ENCODE peak calls at places on chromosomes 12 and 14, in nine cellular contexts. J is spleen, F is thoracic aorta, C is brain microvascular endothelial cell, U is NT2/D1, W is IMR-90, Q is tibial nerve, S is small intestine, H is bronchial epithelial cell. M is an unnamed sample.

GRCh38 chr12:103779410-103780092 is 61.5 kb downstream of the NT5DC3 start:
- DNase-seq in J (no peak), F (no peak), C (peak; percentile 37), U (peak; percentile 40), W (peak; percentile 8), Q (no peak), S (no peak), H (no peak), M (peak; percentile 60)

GRCh38 chr12:124510301-124510970 is 57.0 kb downstream of the NCOR2 start:
- DNase-seq in J (no peak), F (no peak), C (no peak), U (no peak), W (no peak), Q (no peak), S (no peak), H (no peak), M (no peak)

GRCh38 chr14:88044129-88044727 is 39.3 kb downstream of the GPR65 start:
- DNase-seq in J (no peak), F (no peak), C (no peak), U (no peak), W (no peak), Q (no peak), S (peak; percentile 92), H (peak; percentile 78), M (no peak)

GRCh38 chr12:15883536-15883935 is 1.3 kb downstream of the STRAP start:
- DNase-seq in J (no peak), F (no peak), C (no peak), U (no peak), W (peak; percentile 20), Q (no peak), S (no peak), H (peak; percentile 8), M (peak; percentile 29)

GRCh38 chr12:11580125-11580751 is 69.2 kb upstream of the ETV6 start:
- DNase-seq in J (no peak), F (no peak), C (peak; percentile 39), U (no peak), W (peak; percentile 82), Q (peak; percentile 49), S (no peak), H (peak; percentile 99), M (peak; percentile 74)

GRCh38 chr12:1473418-1473817 is 121.0 kb downstream of the FBXL14 start:
- DNase-seq in J (peak; percentile 81), F (no peak), C (no peak), U (no peak), W (no peak), Q (no peak), S (peak; percentile 5), H (peak; percentile 67), M (peak; percentile 19)

GRCh38 chr14:101560534-101561113 is 671 bp upstream of the DIO3 start:
- DNase-seq in J (no peak), F (no peak), C (no peak), U (no peak), W (no peak), Q (no peak), S (no peak), H (no peak), M (no peak)

GRCh38 chr12:9808531-9808930 is 18.8 kb upstream of the KLRF1 start:
- DNase-seq in J (no peak), F (no peak), C (no peak), U (no peak), W (no peak), Q (no peak), S (no peak), H (peak; percentile 64), M (no peak)

GRCh38 chr12:113482334-113482733 is 10.7 kb upstream of the LHX5 start:
- DNase-seq in J (no peak), F (no peak), C (no peak), U (no peak), W (no peak), Q (no peak), S (no peak), H (no peak), M (no peak)

GRCh38 chr14:58822856-58823255 is 185.1 kb downstream of the DACT1 start:
- DNase-seq in J (no peak), F (no peak), C (no peak), U (no peak), W (no peak), Q (no peak), S (no peak), H (no peak), M (no peak)

GRCh38 chr14:68619805-68620574 is 172.9 kb downstream of the ZFP36L1 start:
- DNase-seq in J (no peak), F (no peak), C (peak; percentile 88), U (no peak), W (peak; percentile 73), Q (peak; percentile 3), S (no peak), H (no peak), M (peak; percentile 44)

GRCh38 chr14:91118511-91119068 is 4.7 kb downstream of the DGLUCY start:
- DNase-seq in J (no peak), F (no peak), C (no peak), U (no peak), W (no peak), Q (no peak), S (no peak), H (no peak), M (no peak)

GRCh38 chr14:50231475-50232275 is at the start of gene SOS2:
- DNase-seq in J (peak; percentile 98), F (peak; percentile 56), C (peak; percentile 71), U (peak; percentile 71), W (peak; percentile 71), Q (peak; percentile 71), S (peak; percentile 89), H (peak; percentile 61), M (peak; percentile 84)

GRCh38 chr12:120579179-120579578 is 2.0 kb downstream of the POP5 start:
- DNase-seq in J (peak; percentile 6), F (no peak), C (no peak), U (no peak), W (no peak), Q (no peak), S (no peak), H (no peak), M (no peak)

GRCh38 chr12:120571299-120571698 is 9.9 kb downstream of the POP5 start:
- DNase-seq in J (no peak), F (no peak), C (no peak), U (no peak), W (peak; percentile 73), Q (no peak), S (no peak), H (no peak), M (peak; percentile 13)

GRCh38 chr12:120573560-120573959 is 7.6 kb downstream of the POP5 start:
- DNase-seq in J (no peak), F (no peak), C (no peak), U (no peak), W (no peak), Q (no peak), S (no peak), H (no peak), M (no peak)

GRCh38 chr12:120574106-120574505 is 7.1 kb downstream of the POP5 start:
- DNase-seq in J (no peak), F (no peak), C (no peak), U (no peak), W (no peak), Q (no peak), S (no peak), H (no peak), M (no peak)
- H3K4me3 ChIP-seq in J (no peak overlapping the region), F (no peak overlapping the region), C (no peak overlapping the region), U (no peak overlapping the region), W (no peak overlapping the region), Q (no peak overlapping the region), S (no peak overlapping the region), H (no peak overlapping the region), M (no peak overlapping the region)

DNA sequence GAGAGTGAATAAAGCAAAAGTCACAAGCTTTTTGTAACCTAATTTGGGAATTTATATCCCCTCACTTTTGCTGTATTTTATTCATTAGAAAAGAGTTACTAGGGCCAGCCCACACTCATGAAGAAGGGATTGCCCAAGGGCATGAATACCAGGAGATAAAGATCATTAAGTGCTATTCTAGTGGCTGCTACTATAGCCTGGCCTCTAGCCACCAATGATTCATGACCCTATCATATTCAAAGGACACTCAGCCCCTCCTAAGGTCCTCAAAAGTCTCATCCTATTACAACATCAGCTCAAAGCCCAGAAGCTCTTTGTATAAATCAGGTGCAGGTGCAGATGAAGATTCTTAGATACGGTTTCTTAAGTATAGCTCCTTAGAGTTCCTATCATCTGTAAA is 518.1 kb downstream of the TRHDE start:
- DNase-seq in J (no peak), F (no peak), C (no peak), U (no peak), W (no peak), Q (no peak), S (no peak), H (peak; percentile 25), M (no peak)
- H3K4me3 ChIP-seq in J (no peak overlapping the region), F (no peak overlapping the region), C (no peak overlapping the region), U (no peak overlapping the region), W (no peak overlapping the region), Q (no peak overlapping the region), S (no peak overlapping the region), H (no peak overlapping the region), M (no peak overlapping the region)

DNA sequence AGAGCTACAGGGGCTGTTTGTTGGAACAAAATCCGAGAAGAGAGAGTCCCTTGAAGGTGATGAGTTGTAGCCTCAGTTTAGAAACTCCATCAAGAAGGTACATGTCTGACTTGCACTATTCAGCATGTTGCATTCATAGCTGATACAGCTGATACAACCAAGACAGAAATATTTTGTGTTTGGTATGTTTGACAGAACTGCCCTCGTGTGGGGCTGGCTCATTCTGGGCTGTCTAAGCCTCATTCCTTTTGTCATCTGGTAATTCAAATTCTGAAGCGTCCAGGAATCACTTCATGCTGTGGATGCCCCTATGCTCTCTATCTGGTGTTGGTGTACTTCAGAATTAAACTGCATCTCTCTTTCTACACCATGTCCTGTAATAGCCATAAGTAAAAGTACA is 126.3 kb downstream of the ANO6 start:
- DNase-seq in J (no peak), F (no peak), C (no peak), U (no peak), W (no peak), Q (no peak), S (no peak), H (no peak), M (no peak)
- H3K4me3 ChIP-seq in J (no peak overlapping the region), F (no peak overlapping the region), C (no peak overlapping the region), U (no peak overlapping the region), W (no peak overlapping the region), Q (no peak overlapping the region), S (no peak overlapping the region), H (no peak overlapping the region), M (no peak overlapping the region)

GRCh38 chr12:49030714-49031572 is 12.4 kb upstream of the PRKAG1 start:
- DNase-seq in J (no peak), F (no peak), C (no peak), U (no peak), W (no peak), Q (no peak), S (no peak), H (no peak), M (no peak)

GRCh38 chr12:49030119-49030518 is 11.5 kb upstream of the PRKAG1 start:
- DNase-seq in J (no peak), F (no peak), C (no peak), U (no peak), W (no peak), Q (no peak), S (no peak), H (no peak), M (no peak)

GRCh38 chr12:49026678-49027480 is 8.3 kb upstream of the PRKAG1 start:
- DNase-seq in J (no peak), F (no peak), C (no peak), U (no peak), W (no peak), Q (no peak), S (peak; percentile 82), H (no peak), M (no peak)

GRCh38 chr12:49027846-49028245 is 9.3 kb upstream of the PRKAG1 start:
- DNase-seq in J (no peak), F (no peak), C (no peak), U (no peak), W (no peak), Q (no peak), S (no peak), H (no peak), M (no peak)

GRCh38 chr12:49028666-49029275 is 10.2 kb upstream of the PRKAG1 start:
- DNase-seq in J (no peak), F (no peak), C (no peak), U (no peak), W (no peak), Q (no peak), S (no peak), H (no peak), M (no peak)
- H3K4me3 ChIP-seq in J (no peak overlapping the region), F (no peak overlapping the region), C (no peak overlapping the region), U (no peak overlapping the region), W (no peak overlapping the region), Q (no peak overlapping the region), S (no peak overlapping the region), H (no peak overlapping the region), M (no peak overlapping the region)